ENCODE peak calls at places on chromosome 12, in ten cellular contexts. H is GM23338, Z is prostate gland, J is HFFc6, M is endothelial cell of umbilical vein, F is WTC11, P is uterus, S is HepG2, D is astrocyte of the spinal cord, A is HFF-Myc. W is an unnamed sample.

GRCh38 chr12:68807576-68808387 is at the start of gene MDM2:
- DNase-seq in J (peak), D (peak), A (no peak), F (peak), P (peak), M (peak), Z (peak), H (peak), S (peak), W (peak)

GRCh38 chr12:72346331-72346944 is 74.3 kb downstream of the TRHDE start:
- DNase-seq in J (peak), Z (peak), P (peak), H (peak), F (peak), D (peak), M (peak), A (peak), S (peak), W (no peak)

GRCh38 chr12:58302487-58303011 is 361.2 kb downstream of the ATP23 start:
- DNase-seq in S (no peak), H (peak), F (no peak), Z (peak), P (no peak), A (no peak), J (no peak), M (peak), D (no peak), W (no peak)

GRCh38 chr12:127145929-127146789 is 1120.8 kb upstream of the TMEM132C start:
- DNase-seq in Z (peak), S (no peak), J (no peak), H (peak), P (peak), D (peak), F (no peak), M (no peak), A (peak), W (no peak)

GRCh38 chr12:46388427-46388992 is 15.9 kb upstream of the SLC38A2 start:
- DNase-seq in F (no peak), S (no peak), J (peak), D (peak), H (no peak), Z (no peak), M (peak), A (no peak), P (no peak), W (no peak)

GRCh38 chr12:132812631-132813305 is 15.9 kb downstream of the GOLGA3 start:
- DNase-seq in S (no peak), P (no peak), F (no peak), M (no peak), D (peak), J (peak), Z (no peak), H (no peak), A (no peak), W (no peak)

GRCh38 chr12:99154983-99155336 is 492.6 kb upstream of the GARIN6 start:
- DNase-seq in M (no peak), Z (no peak), F (no peak), A (no peak), J (no peak), D (no peak), P (no peak), H (peak), S (no peak), W (no peak)

GRCh38 chr12:43118881-43119280 is 433.1 kb downstream of the ADAMTS20 start:
- DNase-seq in P (no peak), D (no peak), H (no peak), Z (no peak), S (no peak), M (no peak), A (no peak), F (no peak), J (no peak), W (no peak)

GRCh38 chr12:9342614-9343353 is 134.6 kb upstream of the PZP start:
- DNase-seq in J (no peak), Z (no peak), M (no peak), F (no peak), H (no peak), A (no peak), S (peak), D (no peak), P (no peak), W (no peak)

GRCh38 chr12:52524898-52525591 is 4.9 kb upstream of the KRT5 start:
- DNase-seq in D (no peak), Z (no peak), A (no peak), F (no peak), M (no peak), P (no peak), J (no peak), H (no peak), S (no peak), W (no peak)

GRCh38 chr12:12788131-12788530 is 2.7 kb downstream of the APOLD1 start:
- DNase-seq in S (no peak), H (no peak), M (peak), A (no peak), F (no peak), Z (no peak), P (peak), D (no peak), J (no peak), W (no peak)

GRCh38 chr12:54282949-54283593 is 2.5 kb downstream of the HNRNPA1 start:
- DNase-seq in P (no peak), F (no peak), S (no peak), D (no peak), A (no peak), J (no peak), M (no peak), H (no peak), Z (no peak), W (no peak)

GRCh38 chr12:133120385-133121191 is 9.5 kb downstream of the ZNF891 start:
- DNase-seq in S (no peak), P (no peak), A (no peak), H (peak), J (no peak), M (no peak), D (peak), Z (no peak), F (no peak), W (no peak)

GRCh38 chr12:75913502-75914110 is 118.0 kb downstream of the PHLDA1 start:
- DNase-seq in J (no peak), Z (no peak), M (no peak), H (no peak), S (no peak), A (no peak), D (no peak), P (no peak), F (no peak), W (no peak)

GRCh38 chr12:52506858-52507715 is 13.1 kb downstream of the KRT5 start:
- DNase-seq in F (no peak), M (peak), Z (no peak), H (peak), P (no peak), J (peak), A (no peak), S (peak), D (peak), W (no peak)

DNA sequence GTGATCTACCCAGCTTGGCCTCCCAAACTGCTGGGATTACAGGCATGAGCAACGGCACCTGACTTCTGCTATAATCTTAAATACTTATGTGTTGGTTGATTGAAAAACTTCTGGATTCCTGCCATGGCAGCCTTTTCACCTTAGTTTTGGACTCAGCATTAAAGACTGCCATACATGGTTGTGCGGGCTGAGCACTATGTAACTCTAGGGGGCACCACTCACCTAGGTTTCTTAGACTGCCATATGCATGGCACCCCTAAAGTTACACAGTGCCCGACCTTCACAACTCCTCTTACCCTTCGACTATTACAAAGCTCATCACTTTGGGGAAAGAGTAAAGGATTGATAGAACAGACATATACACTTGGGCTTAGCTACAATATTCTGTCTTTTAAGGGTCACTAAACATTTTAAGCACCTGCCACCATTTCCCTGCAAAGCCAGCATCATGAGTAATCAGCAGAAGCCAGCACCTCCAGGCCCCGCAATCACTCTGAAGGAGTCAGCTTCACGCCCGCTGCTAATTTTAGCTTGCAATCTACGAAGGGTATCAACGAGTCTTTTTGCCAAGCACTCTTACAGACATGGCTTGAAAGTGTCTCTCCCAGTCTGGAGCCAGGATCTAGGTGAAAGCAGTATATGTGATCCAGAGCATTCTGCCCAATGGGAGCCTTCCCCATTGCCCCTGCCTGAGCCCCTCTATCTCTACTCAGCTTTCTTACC is 59.8 kb downstream of the SUDS3 start:
- DNase-seq in D (no peak), M (no peak), J (peak), H (peak), P (no peak), F (peak), S (no peak), Z (no peak), A (no peak), W (no peak)
- TF ChIP-seq CTCF in D (no peak), M (no peak), J (peak), H (peak), P (no peak), F (peak), S (peak), Z (no peak), A (peak), W (no peak)

GRCh38 chr12:57057037-57057436 is 7.1 kb upstream of the MYO1A start:
- DNase-seq in S (no peak), H (no peak), Z (no peak), M (no peak), F (no peak), J (no peak), P (no peak), D (no peak), A (no peak), W (no peak)
- TF ChIP-seq CTCF in S (no peak), H (no peak), Z (no peak), M (no peak), F (no peak), J (no peak), P (no peak), D (no peak), A (no peak), W (no peak)

GRCh38 chr12:120234643-120235368 is 30.7 kb downstream of the PXN start:
- DNase-seq in P (peak), A (peak), D (peak), J (peak), F (peak), S (peak), H (peak), M (peak), Z (peak), W (peak)
- TF ChIP-seq CTCF in P (peak), A (peak), D (peak), J (peak), F (no peak), S (peak), H (peak), M (peak), Z (peak), W (no peak)

DNA sequence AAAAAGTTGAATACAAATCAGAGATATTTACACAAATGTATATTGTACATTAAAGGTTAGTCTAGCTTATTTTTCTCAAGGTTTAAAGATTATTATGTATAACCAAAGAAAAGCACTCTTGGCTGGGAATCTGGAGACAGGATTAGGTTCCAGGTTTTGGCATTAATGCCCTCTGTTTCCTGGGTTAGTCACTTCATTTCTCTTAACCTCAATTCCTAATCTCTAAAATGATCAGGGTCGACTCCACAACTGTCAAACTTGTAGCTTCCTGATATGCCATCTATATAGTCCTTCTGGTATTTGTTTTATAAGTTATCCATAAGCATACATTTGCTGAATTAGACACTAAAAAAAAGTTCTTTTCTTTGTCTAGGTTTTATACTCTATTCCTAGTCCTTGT is 2.6 kb downstream of the ITPR2 start:
- DNase-seq in M (no peak), D (no peak), S (no peak), H (no peak), P (no peak), A (no peak), F (no peak), Z (no peak), J (no peak), W (no peak)
- TF ChIP-seq CTCF in M (no peak), D (no peak), S (no peak), H (no peak), P (no peak), A (no peak), F (no peak), Z (no peak), J (no peak), W (no peak)

DNA sequence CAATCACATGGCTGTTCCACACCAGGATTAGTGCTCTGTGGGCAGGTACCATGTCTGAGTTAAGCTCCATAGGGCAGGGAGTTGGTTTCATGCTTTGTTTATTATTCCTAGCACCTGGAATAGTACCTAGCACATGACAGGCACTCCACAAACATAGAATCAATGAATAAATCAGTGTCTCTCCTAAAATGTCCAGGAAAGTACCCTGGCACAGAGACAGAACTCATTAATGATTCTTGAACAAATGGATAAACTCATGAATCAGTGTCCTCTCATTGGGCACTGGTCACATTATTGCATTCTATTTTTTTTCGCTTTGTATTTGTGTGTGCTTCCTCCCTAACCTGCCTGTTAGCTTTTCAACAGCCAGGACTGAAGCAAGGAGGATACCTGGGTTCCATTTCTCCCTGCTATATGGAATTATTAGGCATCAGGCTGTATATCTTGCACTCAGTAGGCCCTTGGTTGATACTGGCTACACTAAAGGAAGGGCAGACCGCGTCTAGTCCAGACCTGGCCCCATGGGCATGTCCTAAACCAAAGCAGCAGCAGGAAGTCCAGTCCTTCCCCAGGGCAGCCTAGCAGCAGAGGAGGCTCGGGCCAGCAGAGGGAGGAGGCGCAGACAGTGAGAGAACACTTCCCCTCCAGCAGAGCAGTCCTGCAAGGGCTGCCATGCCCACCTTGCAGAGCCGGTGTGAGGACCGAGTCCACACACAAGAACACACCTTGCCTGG is 18.4 kb downstream of the HDAC7 start:
- DNase-seq in F (no peak), A (no peak), Z (peak), H (no peak), M (peak), P (no peak), S (no peak), J (no peak), D (no peak), W (no peak)
- TF ChIP-seq CTCF in F (no peak), A (no peak), Z (no peak), H (no peak), M (peak), P (peak), S (no peak), J (no peak), D (peak), W (no peak)

DNA sequence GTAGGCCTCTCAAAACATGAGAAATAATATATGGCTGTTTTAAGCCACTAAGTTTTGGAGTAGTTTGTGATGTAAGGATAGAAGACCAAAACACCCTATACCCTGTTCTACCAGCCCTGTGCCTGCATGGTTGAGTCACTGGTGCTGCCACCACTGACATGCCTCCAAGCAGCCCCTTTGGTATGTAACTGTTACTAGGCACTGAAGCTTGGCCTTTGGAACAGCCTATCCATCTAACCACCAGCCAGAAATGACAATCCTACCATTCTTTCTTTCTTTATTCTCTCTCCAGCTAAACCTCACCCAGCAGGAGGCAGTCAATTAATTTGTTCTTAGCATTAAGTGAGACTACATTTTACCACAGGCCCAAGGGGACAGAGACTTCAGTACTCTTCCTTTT is 240.3 kb downstream of the MSRB3 start:
- DNase-seq in D (peak), A (no peak), J (peak), Z (no peak), M (no peak), P (no peak), H (no peak), F (no peak), S (no peak), W (no peak)
- TF ChIP-seq CTCF in D (no peak), A (no peak), J (no peak), Z (no peak), M (no peak), P (no peak), H (no peak), F (no peak), S (no peak), W (no peak)

GRCh38 chr12:82025462-82025861 is 266.3 kb upstream of the PPFIA2 start:
- DNase-seq in P (no peak), A (no peak), D (no peak), S (no peak), F (no peak), Z (no peak), M (no peak), J (no peak), H (no peak), W (no peak)

GRCh38 chr12:82015623-82016347 is 256.6 kb upstream of the PPFIA2 start:
- DNase-seq in M (no peak), F (no peak), D (no peak), S (no peak), P (no peak), H (no peak), Z (no peak), J (no peak), A (no peak), W (no peak)

GRCh38 chr12:82019533-82019932 is 260.4 kb upstream of the PPFIA2 start:
- DNase-seq in M (no peak), S (no peak), A (no peak), Z (no peak), J (no peak), D (no peak), P (no peak), H (peak), F (no peak), W (no peak)
- TF ChIP-seq CTCF in M (no peak), S (no peak), A (no peak), Z (no peak), J (no peak), D (peak), P (no peak), H (peak), F (peak), W (no peak)

W was measured in omental fat pad.